ENCODE peak calls at places on chromosome 1, in nine cellular contexts. One of them, this sample, is unnamed. For H3K4me1, the result is how much of the 10 kb centered on the place peaks cover.

GRCh38 chr1:118118469-118118868 is 66.6 kb downstream of the SPAG17 start:
- DNase-seq in GM23248: no peak
- DNase-seq in HCT116: no peak
- DNase-seq in neural progenitor cell: no peak
- DNase-seq in GM23338: no peak
- DNase-seq in SK-N-SH: no peak
- DNase-seq in OCI-LY7: no peak
- DNase-seq in MM.1S: no peak
- DNase-seq in hepatocyte: peak
- DNase-seq in this sample: no peak

GRCh38 chr1:225700164-225700740 is 47.3 kb upstream of the ENAH start:
- DNase-seq in MM.1S: no peak
- DNase-seq in HCT116: peak
- DNase-seq in GM23338: no peak
- DNase-seq in GM23248: peak
- DNase-seq in hepatocyte: peak
- DNase-seq in SK-N-SH: no peak
- DNase-seq in OCI-LY7: no peak
- DNase-seq in neural progenitor cell: peak
- DNase-seq in this sample: peak

GRCh38 chr1:11592752-11593151 is 61.5 kb downstream of the FBXO2 start:
- DNase-seq in OCI-LY7: no peak
- DNase-seq in MM.1S: no peak
- DNase-seq in GM23338: no peak
- DNase-seq in HCT116: no peak
- DNase-seq in hepatocyte: no peak
- DNase-seq in SK-N-SH: peak
- DNase-seq in neural progenitor cell: no peak
- DNase-seq in GM23248: no peak
- DNase-seq in this sample: no peak

GRCh38 chr1:72184099-72184695 is 98.1 kb downstream of the NEGR1 start:
- DNase-seq in GM23338: no peak
- DNase-seq in MM.1S: no peak
- DNase-seq in neural progenitor cell: no peak
- DNase-seq in HCT116: no peak
- DNase-seq in hepatocyte: no peak
- DNase-seq in GM23248: peak
- DNase-seq in SK-N-SH: no peak
- DNase-seq in OCI-LY7: no peak
- DNase-seq in this sample: no peak

GRCh38 chr1:232421143-232421796 is 208.7 kb downstream of the SIPA1L2 start:
- DNase-seq in OCI-LY7: no peak
- DNase-seq in GM23338: no peak
- DNase-seq in HCT116: no peak
- DNase-seq in GM23248: no peak
- DNase-seq in neural progenitor cell: no peak
- DNase-seq in hepatocyte: no peak
- DNase-seq in SK-N-SH: no peak
- DNase-seq in MM.1S: peak
- DNase-seq in this sample: no peak

GRCh38 chr1:116466810-116467557 is 93.9 kb downstream of the ATP1A1 start:
- DNase-seq in neural progenitor cell: no peak
- DNase-seq in HCT116: no peak
- DNase-seq in MM.1S: no peak
- DNase-seq in OCI-LY7: no peak
- DNase-seq in hepatocyte: no peak
- DNase-seq in GM23338: no peak
- DNase-seq in SK-N-SH: no peak
- DNase-seq in GM23248: no peak
- DNase-seq in this sample: peak

GRCh38 chr1:200668514-200669313 is 993 bp downstream of the DDX59 start:
- DNase-seq in HCT116: no peak
- DNase-seq in neural progenitor cell: no peak
- DNase-seq in MM.1S: no peak
- DNase-seq in hepatocyte: peak
- DNase-seq in GM23248: no peak
- DNase-seq in OCI-LY7: no peak
- DNase-seq in SK-N-SH: no peak
- DNase-seq in GM23338: no peak
- DNase-seq in this sample: peak

GRCh38 chr1:224098007-224098406 is 15.9 kb upstream of the FBXO28 start:
- DNase-seq in hepatocyte: no peak
- DNase-seq in HCT116: no peak
- DNase-seq in OCI-LY7: no peak
- DNase-seq in MM.1S: no peak
- DNase-seq in GM23248: no peak
- DNase-seq in SK-N-SH: no peak
- DNase-seq in GM23338: no peak
- DNase-seq in neural progenitor cell: no peak
- DNase-seq in this sample: no peak

DNA sequence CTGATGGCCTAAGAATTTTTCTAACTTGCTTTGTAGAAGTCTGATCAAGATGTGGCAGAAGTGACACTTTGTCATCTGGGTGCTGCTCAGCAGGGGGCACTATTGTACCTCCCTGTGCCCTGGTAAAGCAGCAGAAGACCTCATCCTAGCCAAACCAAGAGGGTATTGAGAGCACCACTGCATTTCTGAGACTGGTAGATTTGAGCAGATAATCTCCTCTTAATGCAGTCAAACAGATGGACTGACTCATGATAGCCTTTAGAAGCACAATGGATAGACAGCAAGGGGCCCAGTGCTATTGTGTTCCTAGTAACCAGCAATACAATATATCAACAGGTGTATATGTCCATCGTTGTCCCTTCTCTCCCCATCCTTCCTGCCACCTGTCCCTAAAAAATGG is 5.7 kb downstream of the TPM3 start:
- DNase-seq in OCI-LY7: peak
- DNase-seq in HCT116: peak
- DNase-seq in GM23248: peak
- DNase-seq in SK-N-SH: peak
- DNase-seq in MM.1S: peak
- DNase-seq in GM23338: peak
- DNase-seq in hepatocyte: peak
- DNase-seq in neural progenitor cell: peak
- DNase-seq in this sample: peak
- TF ChIP-seq EZH2phosphoT487 in OCI-LY7: no peak
- TF ChIP-seq EZH2phosphoT487 in HCT116: no peak
- TF ChIP-seq EZH2phosphoT487 in GM23248: no peak
- TF ChIP-seq EZH2phosphoT487 in SK-N-SH: no peak
- TF ChIP-seq EZH2phosphoT487 in MM.1S: no peak
- TF ChIP-seq EZH2phosphoT487 in GM23338: no peak
- TF ChIP-seq EZH2phosphoT487 in hepatocyte: no peak
- TF ChIP-seq EZH2phosphoT487 in neural progenitor cell: peak
- TF ChIP-seq EZH2phosphoT487 in this sample: no peak

GRCh38 chr1:164610528-164611222 is 51.7 kb downstream of the PBX1 start:
- DNase-seq in neural progenitor cell: no peak
- DNase-seq in GM23248: no peak
- DNase-seq in HCT116: no peak
- DNase-seq in hepatocyte: no peak
- DNase-seq in OCI-LY7: no peak
- DNase-seq in SK-N-SH: no peak
- DNase-seq in GM23338: no peak
- DNase-seq in MM.1S: no peak
- DNase-seq in this sample: no peak

GRCh38 chr1:164609084-164609483 is 50.1 kb downstream of the PBX1 start:
- DNase-seq in HCT116: no peak
- DNase-seq in SK-N-SH: no peak
- DNase-seq in OCI-LY7: no peak
- DNase-seq in MM.1S: no peak
- DNase-seq in hepatocyte: no peak
- DNase-seq in GM23338: no peak
- DNase-seq in neural progenitor cell: no peak
- DNase-seq in GM23248: no peak
- DNase-seq in this sample: no peak

GRCh38 chr1:164607351-164607750 is 48.4 kb downstream of the PBX1 start:
- DNase-seq in MM.1S: no peak
- DNase-seq in hepatocyte: no peak
- DNase-seq in HCT116: no peak
- DNase-seq in GM23248: no peak
- DNase-seq in OCI-LY7: no peak
- DNase-seq in SK-N-SH: no peak
- DNase-seq in GM23338: no peak
- DNase-seq in neural progenitor cell: no peak
- DNase-seq in this sample: no peak

GRCh38 chr1:164605254-164606091 is 46.5 kb downstream of the PBX1 start:
- DNase-seq in GM23338: peak
- DNase-seq in hepatocyte: no peak
- DNase-seq in GM23248: no peak
- DNase-seq in HCT116: no peak
- DNase-seq in neural progenitor cell: peak
- DNase-seq in OCI-LY7: no peak
- DNase-seq in SK-N-SH: no peak
- DNase-seq in MM.1S: no peak
- DNase-seq in this sample: no peak

GRCh38 chr1:164608651-164609057 is 49.7 kb downstream of the PBX1 start:
- DNase-seq in GM23248: peak
- DNase-seq in GM23338: peak
- DNase-seq in HCT116: no peak
- DNase-seq in hepatocyte: no peak
- DNase-seq in SK-N-SH: no peak
- DNase-seq in neural progenitor cell: no peak
- DNase-seq in MM.1S: no peak
- DNase-seq in OCI-LY7: no peak
- DNase-seq in this sample: no peak
- H3K4me1 ChIP-seq in GM23248: under half
- H3K4me1 ChIP-seq in GM23338: half or more
- H3K4me1 ChIP-seq in HCT116: under half
- H3K4me1 ChIP-seq in hepatocyte: under half
- H3K4me1 ChIP-seq in SK-N-SH: under half
- H3K4me1 ChIP-seq in neural progenitor cell: half or more
- H3K4me1 ChIP-seq in MM.1S: under half
- H3K4me1 ChIP-seq in OCI-LY7: under half
- H3K4me1 ChIP-seq in this sample: under half

GRCh38 chr1:222784916-222785315 is 29.9 kb upstream of the DISP1 start:
- DNase-seq in OCI-LY7: no peak
- DNase-seq in SK-N-SH: no peak
- DNase-seq in HCT116: no peak
- DNase-seq in hepatocyte: no peak
- DNase-seq in GM23248: no peak
- DNase-seq in neural progenitor cell: no peak
- DNase-seq in GM23338: no peak
- DNase-seq in MM.1S: no peak
- DNase-seq in this sample: peak
- TF ChIP-seq EZH2phosphoT487 in OCI-LY7: no peak
- TF ChIP-seq EZH2phosphoT487 in SK-N-SH: no peak
- TF ChIP-seq EZH2phosphoT487 in HCT116: no peak
- TF ChIP-seq EZH2phosphoT487 in hepatocyte: no peak
- TF ChIP-seq EZH2phosphoT487 in GM23248: no peak
- TF ChIP-seq EZH2phosphoT487 in neural progenitor cell: no peak
- TF ChIP-seq EZH2phosphoT487 in GM23338: no peak
- TF ChIP-seq EZH2phosphoT487 in MM.1S: no peak
- TF ChIP-seq EZH2phosphoT487 in this sample: no peak

DNA sequence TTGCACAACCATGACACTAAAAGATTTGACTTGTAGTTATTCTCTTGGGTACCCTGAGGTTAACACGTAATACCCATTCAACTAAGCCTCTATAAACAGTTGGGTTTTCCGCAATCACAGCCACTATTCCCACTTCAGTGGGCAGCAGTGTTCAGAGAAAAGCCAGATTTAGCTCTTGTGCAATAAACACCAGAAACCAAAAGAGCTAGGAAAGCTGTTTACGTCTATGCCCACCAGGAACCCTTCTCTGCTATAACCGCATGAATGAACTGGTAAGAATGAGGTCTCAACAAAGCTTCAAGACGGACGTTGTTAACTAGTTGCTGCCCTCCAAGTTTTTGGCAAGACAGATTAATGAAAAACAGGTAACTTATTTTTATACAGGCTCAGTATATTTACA is 101.3 kb downstream of the SLC45A1 start:
- DNase-seq in MM.1S: no peak
- DNase-seq in GM23248: peak
- DNase-seq in SK-N-SH: no peak
- DNase-seq in neural progenitor cell: peak
- DNase-seq in hepatocyte: no peak
- DNase-seq in GM23338: no peak
- DNase-seq in OCI-LY7: no peak
- DNase-seq in HCT116: no peak
- DNase-seq in this sample: no peak
- H3K4me1 ChIP-seq in MM.1S: under half
- H3K4me1 ChIP-seq in GM23248: under half
- H3K4me1 ChIP-seq in SK-N-SH: under half
- H3K4me1 ChIP-seq in neural progenitor cell: half or more
- H3K4me1 ChIP-seq in hepatocyte: under half
- H3K4me1 ChIP-seq in GM23338: half or more
- H3K4me1 ChIP-seq in OCI-LY7: half or more
- H3K4me1 ChIP-seq in HCT116: under half
- H3K4me1 ChIP-seq in this sample: under half

DNA sequence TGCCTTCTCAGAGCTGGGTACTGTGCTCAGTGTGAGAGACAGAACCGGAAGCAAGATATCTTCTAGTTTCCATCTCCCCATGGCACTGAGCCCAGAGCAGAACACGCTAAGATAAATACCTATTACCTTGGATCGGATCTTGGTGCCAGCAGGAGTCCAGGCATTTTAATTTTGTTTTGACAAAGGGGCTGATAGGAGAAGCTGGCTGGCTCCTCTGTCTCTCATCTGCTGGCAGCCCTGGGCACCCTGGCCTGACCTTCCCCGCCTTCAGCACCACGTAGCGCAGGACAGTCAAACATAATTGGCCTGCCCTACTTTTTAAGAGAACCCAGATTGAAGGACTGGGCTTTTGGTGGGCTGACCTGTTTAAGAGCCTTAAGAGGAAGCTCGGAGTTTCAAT is 160.7 kb upstream of the KLHDC7A start:
- DNase-seq in HCT116: no peak
- DNase-seq in hepatocyte: no peak
- DNase-seq in GM23248: no peak
- DNase-seq in OCI-LY7: no peak
- DNase-seq in GM23338: no peak
- DNase-seq in neural progenitor cell: no peak
- DNase-seq in SK-N-SH: peak
- DNase-seq in MM.1S: no peak
- DNase-seq in this sample: no peak
- TF ChIP-seq EZH2phosphoT487 in HCT116: no peak
- TF ChIP-seq EZH2phosphoT487 in hepatocyte: no peak
- TF ChIP-seq EZH2phosphoT487 in GM23248: no peak
- TF ChIP-seq EZH2phosphoT487 in OCI-LY7: no peak
- TF ChIP-seq EZH2phosphoT487 in GM23338: no peak
- TF ChIP-seq EZH2phosphoT487 in neural progenitor cell: no peak
- TF ChIP-seq EZH2phosphoT487 in SK-N-SH: no peak
- TF ChIP-seq EZH2phosphoT487 in MM.1S: no peak
- TF ChIP-seq EZH2phosphoT487 in this sample: no peak

DNA sequence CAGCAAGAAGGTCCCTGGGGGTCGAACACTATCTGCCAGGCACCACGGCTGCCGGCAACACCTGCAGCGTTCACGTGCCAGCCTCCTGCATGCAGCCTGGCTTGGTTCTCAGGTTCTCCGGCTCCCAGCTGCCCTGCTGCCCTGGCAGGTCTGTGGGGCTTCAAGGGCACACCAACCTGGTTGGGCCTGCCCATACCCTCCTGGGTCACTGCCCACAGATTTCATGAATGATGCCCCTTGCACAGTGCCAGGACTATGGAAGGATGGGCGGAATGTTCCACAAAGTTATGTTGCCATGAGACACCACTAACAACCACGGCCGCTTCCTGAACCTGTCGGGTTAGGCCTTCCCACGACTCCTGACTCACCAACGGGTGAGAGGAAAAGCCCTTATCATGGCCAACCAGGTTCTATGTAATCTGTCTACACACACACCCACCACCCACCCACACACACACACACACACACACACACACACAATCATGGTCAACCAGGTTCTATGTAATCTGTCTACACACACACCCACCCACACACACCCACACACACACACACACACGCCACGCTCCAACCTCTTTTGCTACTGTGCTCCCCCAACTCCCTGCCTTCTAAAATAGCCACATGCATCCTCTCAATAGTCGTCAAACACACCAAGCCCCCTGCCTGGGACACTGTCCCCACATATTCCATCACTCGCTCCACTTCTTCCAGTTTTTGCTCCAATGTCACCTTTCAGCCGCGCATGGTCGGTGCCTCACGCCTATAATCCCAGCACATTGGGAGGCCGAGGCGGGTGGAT is 32.2 kb downstream of the HSPG2 start:
- DNase-seq in GM23338: no peak
- DNase-seq in MM.1S: no peak
- DNase-seq in hepatocyte: peak
- DNase-seq in HCT116: peak
- DNase-seq in SK-N-SH: no peak
- DNase-seq in OCI-LY7: no peak
- DNase-seq in neural progenitor cell: no peak
- DNase-seq in GM23248: peak
- DNase-seq in this sample: peak
- H3K4me1 ChIP-seq in GM23338: under half
- H3K4me1 ChIP-seq in MM.1S: under half
- H3K4me1 ChIP-seq in hepatocyte: under half
- H3K4me1 ChIP-seq in HCT116: under half
- H3K4me1 ChIP-seq in SK-N-SH: under half
- H3K4me1 ChIP-seq in OCI-LY7: under half
- H3K4me1 ChIP-seq in neural progenitor cell: under half
- H3K4me1 ChIP-seq in GM23248: half or more
- H3K4me1 ChIP-seq in this sample: under half